ENCODE peak calls at places on chromosomes 2 and 18, in seven cellular contexts. S is mesenchymal stem cell, M is IMR-90, D is H9, Z is mesendoderm, U is neuronal stem cell, I is H1. O is an unnamed sample.

GRCh38 chr2:233643128-233643527 is 6.9 kb downstream of the UGT1A10 start:
- DNase-seq in S (no peak), M (no peak), D (peak; percentile 66), Z (peak; percentile 64), U (no peak), I (peak; percentile 47), O (peak; percentile 17)

GRCh38 chr2:3728104-3729054 is 25.0 kb downstream of the DCDC2C start:
- DNase-seq in S (peak; percentile 27), M (peak; percentile 67), D (no peak), Z (peak; percentile 70), U (peak; percentile 41), I (peak; percentile 53), O (no peak)

GRCh38 chr18:23053756-23054457 is 81.4 kb upstream of the CABLES1 start:
- DNase-seq in S (peak; percentile 75), M (peak; percentile 72), D (peak; percentile 87), Z (peak; percentile 98), U (peak; percentile 40), I (peak; percentile 62), O (peak; percentile 73)

GRCh38 chr2:59658906-59659305 is 894.5 kb downstream of the BCL11A start:
- DNase-seq in S (no peak), M (no peak), D (no peak), Z (no peak), U (no peak), I (no peak), O (no peak)

GRCh38 chr2:81495556-81495955 is 1191.0 kb upstream of the LRRTM1 start:
- DNase-seq in S (no peak), M (no peak), D (no peak), Z (no peak), U (no peak), I (no peak), O (no peak)

GRCh38 chr2:164314148-164314547 is 307.1 kb downstream of the GRB14 start:
- DNase-seq in S (peak; percentile 57), M (no peak), D (no peak), Z (no peak), U (no peak), I (no peak), O (no peak)

GRCh38 chr18:13539843-13540535 is 186.4 kb downstream of the FAM210A start:
- DNase-seq in S (no peak), M (no peak), D (no peak), Z (no peak), U (no peak), I (no peak), O (no peak)

GRCh38 chr2:238582159-238582558 is 155.4 kb downstream of the ASB1 start:
- DNase-seq in S (peak; percentile 1), M (peak; percentile 27), D (no peak), Z (no peak), U (no peak), I (no peak), O (no peak)

GRCh38 chr2:9741110-9741509 is 102.2 kb upstream of the TAF1B start:
- DNase-seq in S (no peak), M (no peak), D (no peak), Z (no peak), U (no peak), I (no peak), O (no peak)

GRCh38 chr2:86019121-86019520 is 86.6 kb downstream of the POLR1A start:
- DNase-seq in S (no peak), M (no peak), D (no peak), Z (no peak), U (no peak), I (no peak), O (no peak)

GRCh38 chr2:239533917-239534316 is 133.1 kb upstream of the HDAC4 start:
- DNase-seq in S (no peak), M (no peak), D (no peak), Z (no peak), U (no peak), I (no peak), O (no peak)

GRCh38 chr18:4204151-4204720 is 250.9 kb downstream of the DLGAP1 start:
- DNase-seq in S (no peak), M (no peak), D (no peak), Z (no peak), U (no peak), I (no peak), O (no peak)

GRCh38 chr2:199581935-199582336 is 124.2 kb upstream of the SATB2 start:
- DNase-seq in S (peak; percentile 49), M (peak; percentile 11), D (no peak), Z (peak; percentile 21), U (no peak), I (no peak), O (no peak)

GRCh38 chr2:42928692-42929576 is 136.6 kb upstream of the HAAO start:
- DNase-seq in S (peak; percentile 58), M (peak; percentile 47), D (peak; percentile 76), Z (peak; percentile 90), U (peak; percentile 42), I (peak; percentile 70), O (no peak)

GRCh38 chr2:97750017-97750416 is 36.6 kb downstream of the ZAP70 start:
- DNase-seq in S (no peak), M (no peak), D (no peak), Z (no peak), U (no peak), I (no peak), O (no peak)
- H3K18ac ChIP-seq in S (no peak overlapping the region), M (no peak overlapping the region), D (no peak overlapping the region), Z (no peak overlapping the region), U (peak overlapping the region; percentile 44), I (no peak overlapping the region), O (no peak overlapping the region)

DNA sequence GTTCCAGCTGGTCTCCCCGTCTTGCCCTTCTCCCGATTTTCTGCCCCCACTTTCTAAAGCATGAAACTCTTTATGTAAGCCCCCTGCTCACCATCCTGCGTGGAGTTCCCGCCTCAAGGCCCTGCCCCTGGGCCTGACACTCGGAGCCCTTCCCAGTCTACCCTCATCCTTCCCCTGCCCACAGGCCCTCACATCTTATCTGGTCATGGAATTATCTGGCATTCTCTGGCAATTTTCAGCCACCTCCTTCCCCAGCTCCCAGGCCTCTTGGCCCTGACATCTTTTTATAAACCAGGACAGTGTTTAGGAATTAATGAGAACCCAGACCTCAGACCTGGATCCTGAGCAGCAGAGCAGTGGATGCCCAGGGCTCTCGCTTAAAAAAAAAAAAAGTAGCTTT is 61.7 kb downstream of the BOLA3 start:
- DNase-seq in S (no peak), M (no peak), D (no peak), Z (no peak), U (no peak), I (no peak), O (peak; percentile 68)
- H3K4ac ChIP-seq in S (no peak overlapping the region), M (no peak overlapping the region), D (no peak overlapping the region), Z (no peak overlapping the region), U (no peak overlapping the region), I (no peak overlapping the region), O (no peak overlapping the region)

GRCh38 chr2:54685263-54685775 is 38.1 kb upstream of the EML6 start:
- DNase-seq in S (no peak), M (no peak), D (no peak), Z (no peak), U (no peak), I (no peak), O (no peak)
- H3K79me1 ChIP-seq in S (no peaks in the 10 kb centered on the region), M (no peaks in the 10 kb centered on the region), D (no peaks in the 10 kb centered on the region), Z (no peaks in the 10 kb centered on the region), U (no peaks in the 10 kb centered on the region), I (no peaks in the 10 kb centered on the region), O (no peaks in the 10 kb centered on the region)

DNA sequence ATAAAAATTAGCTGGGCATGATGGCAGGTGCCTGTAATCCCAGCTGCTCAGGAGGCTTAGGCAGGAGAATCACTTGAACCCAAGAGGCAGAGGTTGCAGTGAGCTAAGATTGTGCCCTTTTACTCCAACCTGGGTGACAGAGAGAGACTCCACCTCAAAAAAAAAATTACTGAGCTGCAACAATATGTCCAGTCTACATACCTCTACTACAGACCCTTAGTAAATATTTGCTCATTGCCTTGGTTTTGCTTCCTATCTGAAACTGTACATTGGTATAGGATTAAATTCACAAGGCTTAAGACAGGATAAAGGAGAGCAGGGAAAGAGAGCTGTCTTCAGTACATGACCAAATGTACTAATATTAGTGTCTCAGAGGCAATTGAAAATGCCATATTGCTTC is 8.1 kb upstream of the MGAT4A start:
- DNase-seq in S (no peak), M (no peak), D (no peak), Z (no peak), U (no peak), I (no peak), O (no peak)
- H3K18ac ChIP-seq in S (no peak overlapping the region), M (no peak overlapping the region), D (no peak overlapping the region), Z (no peak overlapping the region), U (no peak overlapping the region), I (no peak overlapping the region), O (no peak overlapping the region)

GRCh38 chr2:65294136-65294535 is 66.5 kb downstream of the ACTR2 start:
- DNase-seq in S (no peak), M (no peak), D (no peak), Z (no peak), U (no peak), I (no peak), O (no peak)

GRCh38 chr2:65291221-65292094 is 63.8 kb downstream of the ACTR2 start:
- DNase-seq in S (no peak), M (no peak), D (no peak), Z (no peak), U (no peak), I (no peak), O (no peak)

GRCh38 chr2:65294701-65295100 is 67.1 kb downstream of the ACTR2 start:
- DNase-seq in S (no peak), M (no peak), D (no peak), Z (no peak), U (no peak), I (no peak), O (no peak)

GRCh38 chr2:65292461-65293127 is 65.0 kb downstream of the ACTR2 start:
- DNase-seq in S (no peak), M (no peak), D (no peak), Z (no peak), U (no peak), I (no peak), O (no peak)

DNA sequence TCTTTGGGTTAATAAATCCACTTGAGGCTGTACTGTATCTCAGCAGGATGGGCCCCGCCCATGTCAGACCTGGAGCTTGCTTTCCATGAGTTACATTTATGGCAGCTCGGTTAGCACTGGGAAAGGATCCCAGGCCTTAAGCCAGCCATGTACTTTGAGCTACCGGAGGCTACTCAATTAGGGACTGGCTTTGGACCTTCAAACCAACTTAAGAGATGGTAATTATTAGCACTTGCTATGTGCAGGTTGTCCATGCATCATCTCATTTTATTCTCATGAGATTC is 64.4 kb downstream of the ACTR2 start:
- DNase-seq in S (no peak), M (no peak), D (no peak), Z (no peak), U (no peak), I (no peak), O (no peak)
- H3K4ac ChIP-seq in S (no peak overlapping the region), M (no peak overlapping the region), D (no peak overlapping the region), Z (no peak overlapping the region), U (no peak overlapping the region), I (no peak overlapping the region), O (no peak overlapping the region)

GRCh38 chr18:34957864-34958259 is 83.4 kb upstream of the MAPRE2 start:
- DNase-seq in S (no peak), M (no peak), D (no peak), Z (peak; percentile 3), U (no peak), I (no peak), O (no peak)
- H3K79me1 ChIP-seq in S (no peaks in the 10 kb centered on the region), M (no peaks in the 10 kb centered on the region), D (no peaks in the 10 kb centered on the region), Z (no peaks in the 10 kb centered on the region), U (no peaks in the 10 kb centered on the region), I (no peaks in the 10 kb centered on the region), O (no peaks in the 10 kb centered on the region)

GRCh38 chr2:11029136-11029535 is 117.4 kb downstream of the KCNF1 start:
- DNase-seq in S (peak; percentile 1), M (no peak), D (no peak), Z (peak; percentile 58), U (no peak), I (no peak), O (no peak)
- H3K18ac ChIP-seq in S (no peak overlapping the region), M (no peak overlapping the region), D (no peak overlapping the region), Z (no peak overlapping the region), U (no peak overlapping the region), I (no peak overlapping the region), O (no peak overlapping the region)